ENCODE peak calls at places on chromosomes 1 and 21, in six cellular contexts. U is sigmoid colon, R is heart left ventricle, W is kidney, M is ovary, P is SJSA1. O is an unnamed sample.

GRCh38 chr1:40030528-40031135 is 9.9 kb upstream of the CAP1 start:
- DNase-seq in U (no peak), R (no peak), W (no peak), M (no peak), P (peak; percentile 74), O (no peak)

GRCh38 chr1:6178751-6179563 is 1.2 kb downstream of the CHD5 start:
- DNase-seq in U (no peak), R (no peak), W (peak; percentile 68), M (no peak), P (no peak), O (no peak)

GRCh38 chr1:94974824-94975223 is 47.9 kb upstream of the CNN3 start:
- DNase-seq in U (no peak), R (no peak), W (no peak), M (no peak), P (peak; percentile 79), O (no peak)

GRCh38 chr1:68571499-68571898 is 74.6 kb upstream of the DEPDC1 start:
- DNase-seq in U (no peak), R (no peak), W (no peak), M (no peak), P (no peak), O (no peak)

GRCh38 chr1:7262611-7263010 is 477.4 kb downstream of the CAMTA1 start:
- DNase-seq in U (no peak), R (no peak), W (no peak), M (no peak), P (no peak), O (no peak)

GRCh38 chr1:210234254-210234747 is 1.7 kb downstream of the SERTAD4 start:
- DNase-seq in U (no peak), R (no peak), W (no peak), M (no peak), P (no peak), O (no peak)

GRCh38 chr1:57485643-57486042 is 61.8 kb upstream of the DAB1 start:
- DNase-seq in U (no peak), R (no peak), W (no peak), M (no peak), P (no peak), O (no peak)

GRCh38 chr1:234125283-234125682 is 220.8 kb downstream of the SLC35F3 start:
- DNase-seq in U (no peak), R (no peak), W (no peak), M (no peak), P (peak; percentile 46), O (peak; percentile 68)

GRCh38 chr1:152954436-152954835 is 7.4 kb downstream of the SPRR5 start:
- DNase-seq in U (no peak), R (no peak), W (no peak), M (no peak), P (no peak), O (no peak)

GRCh38 chr1:234772345-234773147 is 162.6 kb upstream of the IRF2BP2 start:
- DNase-seq in U (peak; percentile 86), R (peak; percentile 48), W (peak; percentile 88), M (no peak), P (peak; percentile 99), O (no peak)

GRCh38 chr1:25011966-25012625 is 82.0 kb upstream of the RUNX3 start:
- DNase-seq in U (no peak), R (no peak), W (no peak), M (no peak), P (no peak), O (no peak)

GRCh38 chr1:85846706-85847105 is 138.5 kb upstream of the ZNHIT6 start:
- DNase-seq in U (no peak), R (no peak), W (no peak), M (no peak), P (no peak), O (no peak)

GRCh38 chr1:1348420-1349255 is 580 bp downstream of the DVL1 start:
- DNase-seq in U (no peak), R (no peak), W (peak; percentile 79), M (peak; percentile 64), P (no peak), O (no peak)

GRCh38 chr1:197955486-197956394 is 38.6 kb downstream of the LHX9 start:
- DNase-seq in U (no peak), R (no peak), W (no peak), M (no peak), P (no peak), O (no peak)

GRCh38 chr1:7371926-7372325 is 399.2 kb upstream of the VAMP3 start:
- DNase-seq in U (peak; percentile 47), R (no peak), W (no peak), M (no peak), P (no peak), O (no peak)

GRCh38 chr1:99731384-99731783 is 35.1 kb downstream of the FRRS1 start:
- DNase-seq in U (no peak), R (no peak), W (no peak), M (no peak), P (no peak), O (no peak)

GRCh38 chr1:201254625-201255469 is 28.5 kb upstream of the PKP1 start:
- DNase-seq in U (no peak), R (peak; percentile 60), W (peak; percentile 81), M (peak; percentile 39), P (peak; percentile 72), O (peak; percentile 83)

GRCh38 chr1:40140211-40140709 is 20.9 kb upstream of the RLF start:
- DNase-seq in U (no peak), R (no peak), W (no peak), M (no peak), P (no peak), O (no peak)

GRCh38 chr1:206864939-206865671 is at the start of gene IL20:
- DNase-seq in U (peak; percentile 78), R (peak; percentile 64), W (peak; percentile 86), M (peak; percentile 56), P (peak; percentile 85), O (peak; percentile 84)

GRCh38 chr1:107687846-107688753 is 276.9 kb downstream of the VAV3 start:
- DNase-seq in U (no peak), R (no peak), W (no peak), M (no peak), P (no peak), O (no peak)

GRCh38 chr1:152873495-152873894 is 4.6 kb upstream of the SMCP start:
- DNase-seq in U (no peak), R (no peak), W (no peak), M (no peak), P (no peak), O (no peak)

GRCh38 chr21:16370176-16370575 is 640.4 kb downstream of the USP25 start:
- DNase-seq in U (no peak), R (no peak), W (no peak), M (no peak), P (no peak), O (no peak)

GRCh38 chr1:183096889-183097288 is 73.7 kb downstream of the LAMC1 start:
- DNase-seq in U (peak; percentile 77), R (peak; percentile 36), W (no peak), M (peak; percentile 36), P (no peak), O (no peak)

GRCh38 chr1:45886229-45886628 is 82.8 kb downstream of the MAST2 start:
- DNase-seq in U (no peak), R (no peak), W (no peak), M (no peak), P (no peak), O (no peak)
- H3K9me3 ChIP-seq in U (no peaks in the 10 kb centered on the region), R (no peaks in the 10 kb centered on the region), W (no peaks in the 10 kb centered on the region), M (no peaks in the 10 kb centered on the region), P (no peaks in the 10 kb centered on the region), O (no peaks in the 10 kb centered on the region)

GRCh38 chr1:54325705-54326461 is 80.3 kb downstream of the SSBP3 start:
- DNase-seq in U (no peak), R (no peak), W (no peak), M (no peak), P (no peak), O (peak; percentile 51)
- H3K4me1 ChIP-seq in U (no peaks in the 10 kb centered on the region), R (peaks cover 66% of the 10 kb centered on the region), W (peaks cover 33% of the 10 kb centered on the region), M (peaks cover 69% of the 10 kb centered on the region), P (peaks cover 30% of the 10 kb centered on the region), O (peaks cover 56% of the 10 kb centered on the region)

DNA sequence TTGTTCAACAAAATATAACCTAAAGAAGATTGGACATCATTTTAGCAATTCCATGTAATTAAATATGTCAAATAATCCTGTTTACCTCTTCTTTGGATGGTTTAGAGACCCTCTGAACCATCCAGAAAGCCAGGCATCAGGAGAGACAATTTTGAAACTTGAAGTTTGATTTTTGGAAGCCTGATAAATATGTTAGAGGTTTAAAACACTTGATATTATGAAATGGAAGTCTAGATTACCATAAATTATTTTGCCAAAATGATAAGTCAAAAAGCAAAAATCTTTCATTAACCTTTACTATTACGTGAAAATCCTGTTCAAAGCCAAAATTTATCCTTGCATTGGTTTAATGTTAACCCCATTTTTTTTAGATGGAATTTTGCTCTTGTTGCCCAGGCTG is 43.5 kb downstream of the CCDC30 start:
- DNase-seq in U (no peak), R (no peak), W (no peak), M (no peak), P (no peak), O (no peak)
- H3K9me3 ChIP-seq in U (no peaks in the 10 kb centered on the region), R (peaks cover 78% of the 10 kb centered on the region), W (peaks cover 37% of the 10 kb centered on the region), M (peaks cover 49% of the 10 kb centered on the region), P (peaks cover 4% of the 10 kb centered on the region), O (no peaks in the 10 kb centered on the region)

GRCh38 chr1:162385702-162386101 is 4.2 kb downstream of the C1orf226 start:
- DNase-seq in U (no peak), R (no peak), W (no peak), M (no peak), P (peak; percentile 16), O (no peak)
- H3K4me1 ChIP-seq in U (no peaks in the 10 kb centered on the region), R (peaks cover 4% of the 10 kb centered on the region), W (peaks cover 8% of the 10 kb centered on the region), M (peaks cover 6% of the 10 kb centered on the region), P (peaks cover 6% of the 10 kb centered on the region), O (no peaks in the 10 kb centered on the region)

GRCh38 chr1:156228501-156228900 is 13.5 kb upstream of the BGLAP start:
- DNase-seq in U (no peak), R (no peak), W (no peak), M (no peak), P (no peak), O (no peak)
- H3K9me3 ChIP-seq in U (no peaks in the 10 kb centered on the region), R (no peaks in the 10 kb centered on the region), W (no peaks in the 10 kb centered on the region), M (no peaks in the 10 kb centered on the region), P (no peaks in the 10 kb centered on the region), O (no peaks in the 10 kb centered on the region)

GRCh38 chr1:89530690-89531089 is 6.1 kb downstream of the LRRC8B start:
- DNase-seq in U (no peak), R (no peak), W (no peak), M (no peak), P (no peak), O (no peak)
- H3K4me1 ChIP-seq in U (no peaks in the 10 kb centered on the region), R (peaks cover 49% of the 10 kb centered on the region), W (peaks cover 4% of the 10 kb centered on the region), M (no peaks in the 10 kb centered on the region), P (no peaks in the 10 kb centered on the region), O (no peaks in the 10 kb centered on the region)

GRCh38 chr1:78743626-78744025 is 94.0 kb downstream of the IFI44 start:
- DNase-seq in U (no peak), R (no peak), W (no peak), M (no peak), P (no peak), O (no peak)
- H3K9me3 ChIP-seq in U (no peaks in the 10 kb centered on the region), R (no peaks in the 10 kb centered on the region), W (no peaks in the 10 kb centered on the region), M (no peaks in the 10 kb centered on the region), P (peaks cover 10% of the 10 kb centered on the region), O (no peaks in the 10 kb centered on the region)

O was measured in BE2C.